ENCODE peak calls at places on chromosome 18, in five cellular contexts. K is fibroblast of mammary gland, P is SK-N-SH, C is GF-D8, G is memory B cell. F is an unnamed sample.

GRCh38 chr18:58298251-58299134 is 254.5 kb downstream of the NEDD4L start:
- DNase-seq in K (peak; percentile 48), P (no peak), C (no peak), G (no peak), F (no peak)

GRCh38 chr18:44437603-44438002 is 243.1 kb upstream of the SETBP1 start:
- DNase-seq in K (no peak), P (no peak), C (no peak), G (no peak), F (no peak)

GRCh38 chr18:33844232-33844631 is 266.2 kb downstream of the ASXL3 start:
- DNase-seq in K (no peak), P (no peak), C (no peak), G (no peak), F (no peak)

GRCh38 chr18:70029163-70029562 is 81.5 kb upstream of the CD226 start:
- DNase-seq in K (no peak), P (no peak), C (no peak), G (no peak), F (no peak)

GRCh38 chr18:13437801-13438506 is 219.4 kb downstream of the LDLRAD4 start:
- DNase-seq in K (no peak), P (no peak), C (no peak), G (no peak), F (no peak)

GRCh38 chr18:27315001-27315400 is 129.9 kb upstream of the CHST9 start:
- DNase-seq in K (no peak), P (no peak), C (no peak), G (no peak), F (no peak)

GRCh38 chr18:56240405-56240804 is 398.0 kb downstream of the TXNL1 start:
- DNase-seq in K (peak; percentile 43), P (no peak), C (no peak), G (no peak), F (no peak)

GRCh38 chr18:2111456-2111855 is 459.8 kb downstream of the METTL4 start:
- DNase-seq in K (peak; percentile 20), P (no peak), C (no peak), G (no peak), F (no peak)

GRCh38 chr18:73261923-73262322 is 394.1 kb upstream of the NETO1 start:
- DNase-seq in K (no peak), P (no peak), C (no peak), G (no peak), F (no peak)

GRCh38 chr18:13574761-13575160 is 151.6 kb downstream of the FAM210A start:
- DNase-seq in K (peak; percentile 38), P (no peak), C (no peak), G (no peak), F (no peak)

GRCh38 chr18:77098554-77099174 is 33.9 kb downstream of the MBP start:
- DNase-seq in K (peak; percentile 30), P (no peak), C (peak; percentile 25), G (no peak), F (no peak)

GRCh38 chr18:32299489-32299888 is 109.7 kb downstream of the MEP1B start:
- DNase-seq in K (peak; percentile 33), P (no peak), C (no peak), G (no peak), F (no peak)

F was measured in T47D.